ENCODE peak calls at places on chromosome 17, in seven cellular contexts. W is CD4-positive, alpha-beta memory T cell; B is CD8-positive, alpha-beta memory T cell; L is iPS DF 6.9; S is mammary epithelial cell; Q is thoracic aorta; T is cardiac muscle cell. I is an unnamed sample.

GRCh38 chr17:56230660-56231059 is 77.4 kb downstream of the ANKFN1 start:
- DNase-seq in W (no peak), B (no peak), L (no peak), S (no peak), Q (no peak), T (peak; percentile 0), I (no peak)

GRCh38 chr17:81993726-81994592 is 16.5 kb downstream of the ASPSCR1 start:
- DNase-seq in W (no peak), B (no peak), L (no peak), S (no peak), Q (no peak), T (no peak), I (no peak)

GRCh38 chr17:82887255-82888164 is 47.7 kb upstream of the ZNF750 start:
- DNase-seq in W (no peak), B (no peak), L (no peak), S (no peak), Q (no peak), T (peak; percentile 4), I (no peak)

GRCh38 chr17:68587847-68588246 is 13.3 kb downstream of the FAM20A start:
- DNase-seq in W (no peak), B (no peak), L (no peak), S (no peak), Q (no peak), T (peak; percentile 66), I (no peak)

GRCh38 chr17:39082482-39082881 is 69.0 kb downstream of the PLXDC1 start:
- DNase-seq in W (no peak), B (no peak), L (no peak), S (no peak), Q (no peak), T (peak; percentile 85), I (no peak)

GRCh38 chr17:57782642-57783337 is 37.7 kb upstream of the CCDC182 start:
- DNase-seq in W (no peak), B (no peak), L (no peak), S (no peak), Q (no peak), T (no peak), I (no peak)

GRCh38 chr17:82696916-82697807 is 1.3 kb downstream of the RAB40B start:
- DNase-seq in W (peak; percentile 14), B (no peak), L (no peak), S (no peak), Q (no peak), T (no peak), I (peak; percentile 31)

GRCh38 chr17:77124192-77124908 is 16.4 kb upstream of the SEC14L1 start:
- DNase-seq in W (no peak), B (no peak), L (no peak), S (peak; percentile 72), Q (no peak), T (peak; percentile 84), I (no peak)

GRCh38 chr17:45132302-45132568 is at the start of gene PLCD3:
- DNase-seq in W (no peak), B (no peak), L (no peak), S (no peak), Q (no peak), T (no peak), I (no peak)

GRCh38 chr17:18257268-18257681 is 1.3 kb downstream of the FLII start:
- DNase-seq in W (no peak), B (no peak), L (no peak), S (peak; percentile 78), Q (no peak), T (no peak), I (no peak)

GRCh38 chr17:59311051-59311468 is 20.4 kb upstream of the YPEL2 start:
- DNase-seq in W (peak; percentile 63), B (peak; percentile 64), L (peak; percentile 33), S (peak; percentile 37), Q (no peak), T (peak; percentile 67), I (peak; percentile 86)

GRCh38 chr17:1765576-1765975 is 3.7 kb downstream of the SERPINF1 start:
- DNase-seq in W (no peak), B (no peak), L (no peak), S (no peak), Q (no peak), T (no peak), I (no peak)

GRCh38 chr17:16980813-16981731 is 9.2 kb upstream of the TNFRSF13B start:
- DNase-seq in W (no peak), B (no peak), L (no peak), S (peak; percentile 17), Q (no peak), T (no peak), I (no peak)

GRCh38 chr17:36703860-36704266 is 102.5 kb downstream of the MRM1 start:
- DNase-seq in W (peak; percentile 46), B (peak; percentile 28), L (no peak), S (peak; percentile 12), Q (no peak), T (peak; percentile 55), I (peak; percentile 87)

GRCh38 chr17:36696805-36697204 is 95.4 kb downstream of the MRM1 start:
- DNase-seq in W (no peak), B (no peak), L (no peak), S (no peak), Q (no peak), T (no peak), I (no peak)

GRCh38 chr17:36697907-36698526 is 96.6 kb downstream of the MRM1 start:
- DNase-seq in W (no peak), B (no peak), L (no peak), S (no peak), Q (no peak), T (peak; percentile 29), I (peak; percentile 17)
- H3K27me3 ChIP-seq in W (peaks cover 6% of the 10 kb centered on the region), B (no peaks in the 10 kb centered on the region), L (no peaks in the 10 kb centered on the region), S (no peaks in the 10 kb centered on the region), Q (no peaks in the 10 kb centered on the region), T (peaks cover 36% of the 10 kb centered on the region), I (peaks cover 9% of the 10 kb centered on the region)

GRCh38 chr17:80104956-80105375 is 3.6 kb downstream of the GAA start:
- DNase-seq in W (no peak), B (no peak), L (no peak), S (no peak), Q (no peak), T (no peak), I (no peak)
- H3K4me3 ChIP-seq in W (no peak overlapping the region), B (no peak overlapping the region), L (no peak overlapping the region), S (no peak overlapping the region), Q (no peak overlapping the region), T (no peak overlapping the region), I (no peak overlapping the region)

DNA sequence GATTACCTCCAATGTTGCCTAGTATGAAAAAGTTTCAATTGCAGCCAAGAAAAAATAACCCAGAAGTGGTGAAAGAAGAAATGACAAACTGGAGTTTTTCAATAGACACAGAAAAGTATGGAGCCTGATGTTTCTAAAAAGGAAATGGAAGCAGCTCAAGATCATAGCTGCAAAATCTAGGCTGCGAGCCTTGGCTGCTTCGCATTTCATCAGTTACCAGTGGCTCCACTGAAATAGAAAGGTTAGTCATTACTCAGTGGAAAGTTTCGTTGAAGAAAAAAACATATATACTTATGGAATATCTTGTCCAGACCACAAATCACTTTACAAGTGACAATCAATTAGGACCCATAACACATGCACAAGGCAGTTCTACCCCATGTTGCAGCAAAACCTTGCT is 206.8 kb upstream of the SOX9 start:
- DNase-seq in W (no peak), B (no peak), L (no peak), S (no peak), Q (no peak), T (no peak), I (no peak)
- H3K27me3 ChIP-seq in W (no peaks in the 10 kb centered on the region), B (no peaks in the 10 kb centered on the region), L (no peaks in the 10 kb centered on the region), S (no peaks in the 10 kb centered on the region), Q (no peaks in the 10 kb centered on the region), T (no peaks in the 10 kb centered on the region), I (no peaks in the 10 kb centered on the region)

GRCh38 chr17:49783051-49783715 is 5.3 kb upstream of the KAT7 start:
- DNase-seq in W (no peak), B (no peak), L (no peak), S (no peak), Q (no peak), T (no peak), I (peak; percentile 13)
- H3K4me3 ChIP-seq in W (no peak overlapping the region), B (no peak overlapping the region), L (no peak overlapping the region), S (no peak overlapping the region), Q (no peak overlapping the region), T (no peak overlapping the region), I (no peak overlapping the region)

GRCh38 chr17:74928786-74929185 is 4.7 kb downstream of the OTOP2 start:
- DNase-seq in W (no peak), B (no peak), L (no peak), S (no peak), Q (no peak), T (no peak), I (no peak)

GRCh38 chr17:74935048-74935447 is 650 bp upstream of the OTOP3 start:
- DNase-seq in W (no peak), B (no peak), L (no peak), S (no peak), Q (no peak), T (no peak), I (no peak)

GRCh38 chr17:74925242-74925641 is 1.2 kb downstream of the OTOP2 start:
- DNase-seq in W (no peak), B (no peak), L (no peak), S (no peak), Q (no peak), T (no peak), I (no peak)

GRCh38 chr17:74935585-74936469 is at the start of gene OTOP3:
- DNase-seq in W (no peak), B (no peak), L (no peak), S (no peak), Q (no peak), T (no peak), I (no peak)

DNA sequence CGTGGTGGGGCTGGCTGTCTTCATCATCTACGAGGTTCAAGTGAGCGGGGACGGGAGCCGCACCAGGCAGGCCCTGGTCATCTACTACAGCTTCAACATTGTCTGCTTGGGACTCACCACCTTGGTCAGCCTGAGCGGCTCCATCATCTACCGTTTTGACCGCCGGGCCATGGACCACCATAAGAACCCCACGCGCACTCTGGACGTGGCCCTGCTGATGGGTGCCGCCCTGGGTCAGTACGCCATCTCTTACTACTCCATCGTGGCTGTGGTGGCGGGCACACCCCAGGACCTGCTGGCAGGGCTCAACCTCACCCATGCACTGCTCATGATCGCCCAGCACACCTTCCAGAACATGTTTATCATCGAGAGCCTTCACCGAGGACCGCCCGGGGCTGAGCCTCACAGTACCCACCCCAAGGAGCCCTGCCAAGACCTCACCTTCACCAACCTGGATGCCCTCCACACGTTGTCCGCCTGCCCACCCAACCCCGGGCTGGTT is 5.1 kb upstream of the OTOP3 start:
- DNase-seq in W (no peak), B (no peak), L (no peak), S (no peak), Q (no peak), T (no peak), I (no peak)
- H3K27me3 ChIP-seq in W (peaks cover 2% of the 10 kb centered on the region), B (peaks cover 7% of the 10 kb centered on the region), L (peaks cover 21% of the 10 kb centered on the region), S (peaks cover 9% of the 10 kb centered on the region), Q (no peaks in the 10 kb centered on the region), T (peaks cover 94% of the 10 kb centered on the region), I (peaks cover 29% of the 10 kb centered on the region)

GRCh38 chr17:42276609-42277341 is 584 bp upstream of the STAT5B start:
- DNase-seq in W (no peak), B (no peak), L (no peak), S (peak; percentile 65), Q (peak; percentile 64), T (peak; percentile 91), I (peak; percentile 61)
- H3K4me3 ChIP-seq in W (peak overlapping the region; percentile 77), B (peak overlapping the region; percentile 65), L (peak overlapping the region; percentile 69), S (peak overlapping the region; percentile 77), Q (peak overlapping the region; percentile 88), T (peak overlapping the region; percentile 95), I (peak overlapping the region; percentile 35)

GRCh38 chr17:47778184-47778635 is 43.4 kb downstream of the OSBPL7 start:
- DNase-seq in W (no peak), B (no peak), L (no peak), S (no peak), Q (no peak), T (no peak), I (no peak)
- H3K27me3 ChIP-seq in W (peaks cover 23% of the 10 kb centered on the region), B (peaks cover 26% of the 10 kb centered on the region), L (no peaks in the 10 kb centered on the region), S (peaks cover 20% of the 10 kb centered on the region), Q (no peaks in the 10 kb centered on the region), T (peaks cover 31% of the 10 kb centered on the region), I (peaks cover 17% of the 10 kb centered on the region)